ENCODE peak calls at places on chromosomes 13 and 19, in four cellular contexts. One of them, this sample, is unnamed.

GRCh38 chr19:5680083-5680436 is 256 bp downstream of the MICOS13 start:
- ATAC-seq in K562: peak; percentile 8
- ATAC-seq in upper lobe of left lung: peak; percentile 6
- ATAC-seq in HepG2: peak; percentile 5
- ATAC-seq in this sample: peak; percentile 2

GRCh38 chr19:7979559-7979958 is 25.9 kb downstream of the ELAVL1 start:
- ATAC-seq in HepG2: no peak
- ATAC-seq in K562: no peak
- ATAC-seq in upper lobe of left lung: no peak
- ATAC-seq in this sample: no peak

GRCh38 chr19:40241125-40241808 is 14.8 kb upstream of the CCNP start:
- ATAC-seq in K562: no peak
- ATAC-seq in HepG2: no peak
- ATAC-seq in upper lobe of left lung: no peak
- ATAC-seq in this sample: no peak

GRCh38 chr13:100715604-100716003 is 41.0 kb upstream of the TMTC4 start:
- ATAC-seq in K562: no peak
- ATAC-seq in upper lobe of left lung: no peak
- ATAC-seq in HepG2: no peak
- ATAC-seq in this sample: no peak

GRCh38 chr13:114282143-114282685 is 813 bp downstream of the UPF3A start:
- ATAC-seq in HepG2: peak; percentile 63
- ATAC-seq in K562: peak; percentile 16
- ATAC-seq in upper lobe of left lung: peak; percentile 44
- ATAC-seq in this sample: peak; percentile 4

GRCh38 chr13:65268009-65268408 is 1962.1 kb downstream of the PCDH9 start:
- ATAC-seq in K562: no peak
- ATAC-seq in upper lobe of left lung: no peak
- ATAC-seq in HepG2: no peak
- ATAC-seq in this sample: no peak

GRCh38 chr13:45540195-45540594 is 75.3 kb downstream of the ERICH6B start:
- ATAC-seq in K562: no peak
- ATAC-seq in upper lobe of left lung: no peak
- ATAC-seq in HepG2: peak; percentile 20
- ATAC-seq in this sample: no peak

GRCh38 chr13:32969516-32969941 is 46.7 kb upstream of the KL start:
- ATAC-seq in K562: no peak
- ATAC-seq in HepG2: peak; percentile 69
- ATAC-seq in upper lobe of left lung: peak; percentile 74
- ATAC-seq in this sample: peak; percentile 48

GRCh38 chr19:6610934-6611370 is 20.0 kb upstream of the CD70 start:
- ATAC-seq in upper lobe of left lung: peak; percentile 90
- ATAC-seq in HepG2: no peak
- ATAC-seq in K562: no peak
- ATAC-seq in this sample: peak; percentile 51

GRCh38 chr13:103386341-103386740 is 320.1 kb upstream of the SLC10A2 start:
- ATAC-seq in K562: no peak
- ATAC-seq in HepG2: no peak
- ATAC-seq in upper lobe of left lung: peak; percentile 86
- ATAC-seq in this sample: no peak

GRCh38 chr19:3313199-3313575 is 53.2 kb upstream of the NFIC start:
- ATAC-seq in K562: no peak
- ATAC-seq in HepG2: no peak
- ATAC-seq in upper lobe of left lung: no peak
- ATAC-seq in this sample: no peak

GRCh38 chr19:12899891-12900518 is 9.0 kb downstream of the GCDH start:
- ATAC-seq in upper lobe of left lung: no peak
- ATAC-seq in HepG2: peak; percentile 30
- ATAC-seq in K562: no peak
- ATAC-seq in this sample: no peak

GRCh38 chr19:42051166-42052115 is 18.6 kb downstream of the GRIK5 start:
- ATAC-seq in upper lobe of left lung: no peak
- ATAC-seq in K562: no peak
- ATAC-seq in HepG2: no peak
- ATAC-seq in this sample: no peak

GRCh38 chr13:35936579-35936978 is 194.6 kb downstream of the DCLK1 start:
- ATAC-seq in HepG2: no peak
- ATAC-seq in upper lobe of left lung: no peak
- ATAC-seq in K562: no peak
- ATAC-seq in this sample: peak; percentile 62

GRCh38 chr13:75318138-75318833 is 163.7 kb downstream of the TBC1D4 start:
- ATAC-seq in upper lobe of left lung: no peak
- ATAC-seq in K562: no peak
- ATAC-seq in HepG2: no peak
- ATAC-seq in this sample: no peak

GRCh38 chr13:83546476-83546875 is 335.8 kb downstream of the SLITRK1 start:
- ATAC-seq in K562: no peak
- ATAC-seq in HepG2: no peak
- ATAC-seq in upper lobe of left lung: no peak
- ATAC-seq in this sample: no peak

GRCh38 chr13:37392389-37392788 is 206.2 kb downstream of the POSTN start:
- ATAC-seq in upper lobe of left lung: no peak
- ATAC-seq in K562: no peak
- ATAC-seq in HepG2: no peak
- ATAC-seq in this sample: no peak

GRCh38 chr13:49098198-49098597 is 121.9 kb upstream of the MLNR start:
- ATAC-seq in HepG2: no peak
- ATAC-seq in K562: no peak
- ATAC-seq in upper lobe of left lung: peak; percentile 58
- ATAC-seq in this sample: peak; percentile 86

GRCh38 chr19:49843265-49843664 is 7.7 kb upstream of the PTOV1 start:
- ATAC-seq in HepG2: no peak
- ATAC-seq in upper lobe of left lung: no peak
- ATAC-seq in K562: no peak
- ATAC-seq in this sample: no peak

GRCh38 chr19:10533656-10534386 is 9.9 kb upstream of the ATG4D start:
- ATAC-seq in upper lobe of left lung: no peak
- ATAC-seq in K562: no peak
- ATAC-seq in HepG2: no peak
- ATAC-seq in this sample: peak; percentile 36

GRCh38 chr19:13502231-13502630 is 4.0 kb downstream of the CACNA1A start:
- ATAC-seq in HepG2: no peak
- ATAC-seq in K562: no peak
- ATAC-seq in upper lobe of left lung: no peak
- ATAC-seq in this sample: no peak

GRCh38 chr13:24784319-24784718 is 20.4 kb downstream of the RNF17 start:
- ATAC-seq in HepG2: no peak
- ATAC-seq in K562: no peak
- ATAC-seq in upper lobe of left lung: no peak
- ATAC-seq in this sample: no peak

GRCh38 chr13:40980466-40980865 is 38.6 kb downstream of the ELF1 start:
- ATAC-seq in K562: peak; percentile 71
- ATAC-seq in HepG2: no peak
- ATAC-seq in upper lobe of left lung: no peak
- ATAC-seq in this sample: no peak

GRCh38 chr13:43388282-43389034 is 365.1 kb downstream of the DNAJC15 start:
- ATAC-seq in HepG2: no peak
- ATAC-seq in K562: no peak
- ATAC-seq in upper lobe of left lung: no peak
- ATAC-seq in this sample: no peak

GRCh38 chr13:88031980-88032562 is 360.9 kb downstream of the SLITRK5 start:
- ATAC-seq in K562: no peak
- ATAC-seq in HepG2: no peak
- ATAC-seq in upper lobe of left lung: no peak
- ATAC-seq in this sample: no peak
- TF ChIP-seq EP300 in K562: no peak
- TF ChIP-seq EP300 in HepG2: no peak
- TF ChIP-seq EP300 in upper lobe of left lung: no peak
- TF ChIP-seq EP300 in this sample: no peak

GRCh38 chr19:38697641-38698071 is 46.6 kb downstream of the CAPN12 start:
- ATAC-seq in HepG2: no peak
- ATAC-seq in K562: no peak
- ATAC-seq in upper lobe of left lung: no peak
- ATAC-seq in this sample: no peak
- H3K27ac ChIP-seq in HepG2: peak overlapping the region; percentile 42
- H3K27ac ChIP-seq in K562: no peak overlapping the region
- H3K27ac ChIP-seq in upper lobe of left lung: peak overlapping the region; percentile 76
- H3K27ac ChIP-seq in this sample: peak overlapping the region; percentile 97

GRCh38 chr13:99307247-99307646 is at the start of gene GPR183:
- ATAC-seq in upper lobe of left lung: peak; percentile 70
- ATAC-seq in HepG2: no peak
- ATAC-seq in K562: peak; percentile 74
- ATAC-seq in this sample: peak; percentile 73

GRCh38 chr13:99310382-99311031 is 3.3 kb upstream of the GPR183 start:
- ATAC-seq in upper lobe of left lung: no peak
- ATAC-seq in HepG2: no peak
- ATAC-seq in K562: no peak
- ATAC-seq in this sample: no peak

GRCh38 chr13:99305180-99305965 is 1.8 kb downstream of the GPR183 start:
- ATAC-seq in K562: peak; percentile 20
- ATAC-seq in HepG2: no peak
- ATAC-seq in upper lobe of left lung: no peak
- ATAC-seq in this sample: no peak

GRCh38 chr13:99308481-99309087 is 1.4 kb upstream of the GPR183 start:
- ATAC-seq in upper lobe of left lung: peak; percentile 35
- ATAC-seq in HepG2: no peak
- ATAC-seq in K562: no peak
- ATAC-seq in this sample: no peak

DNA sequence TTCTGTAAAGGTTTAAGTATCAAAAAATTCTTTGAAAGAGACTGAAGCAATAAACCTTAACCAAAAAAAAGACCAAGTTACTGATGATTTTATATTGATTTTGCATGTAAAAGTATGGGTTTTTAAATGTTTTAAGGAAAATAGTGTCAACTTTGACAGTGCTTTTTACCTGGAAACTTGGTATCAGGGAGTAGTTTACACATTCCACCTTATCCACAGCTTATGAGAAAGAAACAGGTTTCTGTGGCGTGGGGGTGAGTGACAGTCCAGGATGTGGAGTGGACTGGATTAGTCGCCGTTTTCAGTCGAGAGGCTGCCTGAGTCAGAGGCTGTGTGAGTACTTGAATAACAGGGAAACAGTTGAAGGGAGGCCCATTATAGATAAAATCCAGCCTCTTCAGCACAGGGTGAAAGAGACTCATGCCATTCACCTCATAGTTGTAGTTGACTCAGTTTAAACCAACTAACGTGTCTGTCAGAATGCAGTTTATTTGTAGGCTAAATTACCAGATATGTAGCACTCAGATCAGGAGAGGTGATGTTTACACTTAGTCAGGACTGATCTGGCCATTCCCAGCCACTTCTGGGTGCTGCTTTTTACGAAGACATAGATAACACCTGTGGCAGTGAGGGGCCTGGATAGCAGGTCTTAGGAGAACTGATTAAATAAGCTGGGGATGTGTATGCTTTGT is 595 bp upstream of the GPR183 start:
- ATAC-seq in K562: peak; percentile 80
- ATAC-seq in upper lobe of left lung: peak; percentile 59
- ATAC-seq in HepG2: no peak
- ATAC-seq in this sample: no peak
- H3K36me3 ChIP-seq in K562: peaks cover 15% of the 10 kb centered on the region
- H3K36me3 ChIP-seq in upper lobe of left lung: no peaks in the 10 kb centered on the region
- H3K36me3 ChIP-seq in HepG2: peaks cover 9% of the 10 kb centered on the region
- H3K36me3 ChIP-seq in this sample: no peaks in the 10 kb centered on the region

GRCh38 chr13:95740921-95741320 is 64.0 kb downstream of the DNAJC3 start:
- ATAC-seq in K562: no peak
- ATAC-seq in HepG2: no peak
- ATAC-seq in upper lobe of left lung: no peak
- ATAC-seq in this sample: no peak
- TF ChIP-seq EP300 in K562: no peak
- TF ChIP-seq EP300 in HepG2: no peak
- TF ChIP-seq EP300 in upper lobe of left lung: no peak
- TF ChIP-seq EP300 in this sample: no peak

DNA sequence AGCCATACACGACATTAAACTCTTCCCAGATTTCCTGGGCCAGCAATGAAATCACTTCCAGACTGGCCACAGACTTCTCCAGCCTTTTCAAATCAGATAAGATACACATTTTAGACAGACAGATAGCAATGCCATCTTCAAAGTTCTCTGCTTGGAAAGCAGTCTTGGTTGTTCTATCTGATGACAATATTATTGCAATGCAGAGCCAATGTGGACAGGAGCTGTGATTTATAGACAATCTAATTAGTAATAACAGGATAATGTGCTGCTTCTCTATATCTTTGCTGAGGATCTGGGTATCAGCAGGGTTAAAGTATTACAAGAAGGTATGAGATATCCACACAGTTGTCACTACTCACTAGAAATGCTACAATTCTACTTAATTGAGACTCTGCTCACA is 69.1 kb downstream of the COL4A1 start:
- ATAC-seq in HepG2: no peak
- ATAC-seq in upper lobe of left lung: no peak
- ATAC-seq in K562: no peak
- ATAC-seq in this sample: no peak
- H3K27ac ChIP-seq in HepG2: no peak overlapping the region
- H3K27ac ChIP-seq in upper lobe of left lung: peak overlapping the region; percentile 79
- H3K27ac ChIP-seq in K562: no peak overlapping the region
- H3K27ac ChIP-seq in this sample: peak overlapping the region; percentile 82

GRCh38 chr19:35734889-35735288 is 7.4 kb downstream of the IGFLR1 start:
- ATAC-seq in HepG2: no peak
- ATAC-seq in K562: no peak
- ATAC-seq in upper lobe of left lung: no peak
- ATAC-seq in this sample: no peak
- H3K36me3 ChIP-seq in HepG2: peaks cover 85% of the 10 kb centered on the region
- H3K36me3 ChIP-seq in K562: peaks cover 91% of the 10 kb centered on the region
- H3K36me3 ChIP-seq in upper lobe of left lung: peaks cover 91% of the 10 kb centered on the region
- H3K36me3 ChIP-seq in this sample: peaks cover 94% of the 10 kb centered on the region

GRCh38 chr19:755063-755462 is 4.2 kb downstream of the MISP start:
- ATAC-seq in K562: no peak
- ATAC-seq in upper lobe of left lung: no peak
- ATAC-seq in HepG2: no peak
- ATAC-seq in this sample: no peak

GRCh38 chr19:750640-751423 is at the start of gene MISP:
- ATAC-seq in HepG2: peak; percentile 21
- ATAC-seq in K562: no peak
- ATAC-seq in upper lobe of left lung: peak; percentile 1
- ATAC-seq in this sample: no peak

GRCh38 chr19:754530-754929 is 3.6 kb downstream of the MISP start:
- ATAC-seq in HepG2: no peak
- ATAC-seq in K562: no peak
- ATAC-seq in upper lobe of left lung: no peak
- ATAC-seq in this sample: no peak

GRCh38 chr19:751501-752341 is 809 bp downstream of the MISP start:
- ATAC-seq in K562: peak; percentile 50
- ATAC-seq in HepG2: peak; percentile 6
- ATAC-seq in upper lobe of left lung: peak; percentile 78
- ATAC-seq in this sample: peak; percentile 29

GRCh38 chr19:752652-753517 is 2.0 kb downstream of the MISP start:
- ATAC-seq in upper lobe of left lung: peak; percentile 73
- ATAC-seq in HepG2: peak; percentile 76
- ATAC-seq in K562: no peak
- ATAC-seq in this sample: peak; percentile 64
- TF ChIP-seq EP300 in upper lobe of left lung: no peak
- TF ChIP-seq EP300 in HepG2: no peak
- TF ChIP-seq EP300 in K562: no peak
- TF ChIP-seq EP300 in this sample: no peak

GRCh38 chr13:108615241-108615640 is 14.2 kb upstream of the MYO16 start:
- ATAC-seq in HepG2: no peak
- ATAC-seq in K562: no peak
- ATAC-seq in upper lobe of left lung: no peak
- ATAC-seq in this sample: no peak
- H3K27ac ChIP-seq in HepG2: no peak overlapping the region
- H3K27ac ChIP-seq in K562: no peak overlapping the region
- H3K27ac ChIP-seq in upper lobe of left lung: no peak overlapping the region
- H3K27ac ChIP-seq in this sample: no peak overlapping the region

This sample was measured in gastroesophageal sphincter.